ENCODE peak calls at places on chromosome 4, in nine cellular contexts. B, E, M, K, Z, X, H, T and N are unnamed samples.
A peak's percentile ranks its signal among the peaks of the same experiment; 100 is the strongest.

GRCh38 chr4:151540728-151541437 is 131.9 kb downstream of the FHIP1A start:
- DNase-seq in E (no peak), T (no peak), M (no peak), Z (no peak), H (peak; percentile 51), X (no peak), B (no peak), K (no peak), N (no peak)

GRCh38 chr4:165440415-165440882 is 61.6 kb downstream of the CPE start:
- DNase-seq in K (no peak), T (no peak), Z (no peak), E (no peak), X (no peak), M (no peak), B (no peak), H (peak; percentile 26), N (no peak)

GRCh38 chr4:145619639-145619996 is 433 bp downstream of the MMAA start:
- DNase-seq in B (peak; percentile 16), E (peak; percentile 73), H (peak; percentile 38), Z (no peak), K (peak; percentile 54), X (no peak), M (no peak), T (peak; percentile 34), N (peak; percentile 56)

GRCh38 chr4:112896326-112896892 is 153.0 kb upstream of the ANK2 start:
- DNase-seq in K (no peak), H (no peak), E (no peak), M (no peak), Z (no peak), X (no peak), T (no peak), B (no peak), N (no peak)

GRCh38 chr4:26204249-26204825 is 116.5 kb upstream of the RBPJ start:
- DNase-seq in K (peak; percentile 1), M (no peak), Z (no peak), X (no peak), T (no peak), H (no peak), E (no peak), B (no peak), N (peak; percentile 74)

GRCh38 chr4:53863163-53863562 is 201.2 kb downstream of the CHIC2 start:
- DNase-seq in H (no peak), E (no peak), X (no peak), T (no peak), K (no peak), Z (no peak), B (no peak), M (no peak), N (no peak)

GRCh38 chr4:81698536-81698935 is 226.8 kb upstream of the RASGEF1B start:
- DNase-seq in T (no peak), X (no peak), M (peak; percentile 20), K (no peak), Z (no peak), H (no peak), B (no peak), E (no peak), N (no peak)

GRCh38 chr4:84632092-84632491 is 49.2 kb downstream of the CDS1 start:
- DNase-seq in T (no peak), H (no peak), B (no peak), X (no peak), M (no peak), E (no peak), Z (no peak), K (no peak), N (no peak)

GRCh38 chr4:102439835-102440234 is 61.3 kb upstream of the NFKB1 start:
- DNase-seq in E (no peak), B (no peak), X (no peak), K (no peak), M (no peak), T (no peak), H (no peak), Z (no peak), N (no peak)

GRCh38 chr4:10998826-10999225 is 314.3 kb upstream of the CLNK start:
- DNase-seq in M (no peak), T (no peak), X (no peak), K (no peak), B (no peak), Z (no peak), E (no peak), H (no peak), N (no peak)

GRCh38 chr4:183097251-183098079 is 1.6 kb upstream of the WWC2 start:
- DNase-seq in X (peak; percentile 24), M (peak; percentile 32), H (no peak), B (peak; percentile 20), K (no peak), Z (no peak), T (no peak), E (peak; percentile 11), N (peak; percentile 70)

GRCh38 chr4:53784112-53784511 is 192.8 kb upstream of the LNX1 start:
- DNase-seq in T (no peak), H (no peak), M (no peak), K (no peak), Z (no peak), B (no peak), X (no peak), E (no peak), N (no peak)

GRCh38 chr4:54539500-54540029 is 118.2 kb upstream of the KIT start:
- DNase-seq in Z (peak; percentile 57), X (no peak), H (no peak), M (peak; percentile 71), B (peak; percentile 67), K (no peak), E (peak; percentile 26), T (no peak), N (peak; percentile 70)

GRCh38 chr4:8844976-8845690 is 26.5 kb downstream of the HMX1 start:
- DNase-seq in Z (peak; percentile 28), M (no peak), B (peak; percentile 1), E (no peak), X (peak; percentile 2), H (no peak), T (no peak), K (no peak), N (peak; percentile 32)